ENCODE peak calls at places on chromosomes 4 and X, in nine cellular contexts. One of them, this sample, is unnamed.

GRCh38 chrX:133323450-133323849 is 91.8 kb downstream of the GPC4 start:
- DNase-seq in dorsolateral prefrontal cortex: no peak
- DNase-seq in left cardiac atrium: no peak
- DNase-seq in hippocampal formation: no peak
- DNase-seq in effector memory CD4-positive, alpha-beta T cell: no peak
- DNase-seq in brain microvascular endothelial cell: no peak
- DNase-seq in lung: no peak
- DNase-seq in EH: no peak
- DNase-seq in fibroblast of the aortic adventitia: no peak
- DNase-seq in this sample: no peak

GRCh38 chr4:39689970-39690369 is 8.0 kb upstream of the UBE2K start:
- DNase-seq in dorsolateral prefrontal cortex: no peak
- DNase-seq in left cardiac atrium: no peak
- DNase-seq in hippocampal formation: no peak
- DNase-seq in effector memory CD4-positive, alpha-beta T cell: no peak
- DNase-seq in brain microvascular endothelial cell: no peak
- DNase-seq in lung: no peak
- DNase-seq in EH: no peak
- DNase-seq in fibroblast of the aortic adventitia: no peak
- DNase-seq in this sample: no peak

GRCh38 chr4:141036786-141037185 is 96.5 kb downstream of the RNF150 start:
- DNase-seq in dorsolateral prefrontal cortex: no peak
- DNase-seq in left cardiac atrium: no peak
- DNase-seq in hippocampal formation: no peak
- DNase-seq in effector memory CD4-positive, alpha-beta T cell: no peak
- DNase-seq in brain microvascular endothelial cell: no peak
- DNase-seq in lung: no peak
- DNase-seq in EH: peak
- DNase-seq in fibroblast of the aortic adventitia: no peak
- DNase-seq in this sample: no peak

GRCh38 chrX:94216738-94217137 is 542.7 kb downstream of the FAM133A start:
- DNase-seq in dorsolateral prefrontal cortex: no peak
- DNase-seq in left cardiac atrium: no peak
- DNase-seq in hippocampal formation: no peak
- DNase-seq in effector memory CD4-positive, alpha-beta T cell: no peak
- DNase-seq in brain microvascular endothelial cell: no peak
- DNase-seq in lung: no peak
- DNase-seq in EH: no peak
- DNase-seq in fibroblast of the aortic adventitia: no peak
- DNase-seq in this sample: no peak

GRCh38 chrX:11908371-11908770 is 150.3 kb downstream of the MSL3 start:
- DNase-seq in dorsolateral prefrontal cortex: no peak
- DNase-seq in left cardiac atrium: no peak
- DNase-seq in hippocampal formation: no peak
- DNase-seq in effector memory CD4-positive, alpha-beta T cell: no peak
- DNase-seq in brain microvascular endothelial cell: peak
- DNase-seq in lung: no peak
- DNase-seq in EH: peak
- DNase-seq in fibroblast of the aortic adventitia: peak
- DNase-seq in this sample: no peak

GRCh38 chr4:127304356-127304755 is 328.4 kb upstream of the INTU start:
- DNase-seq in dorsolateral prefrontal cortex: no peak
- DNase-seq in left cardiac atrium: no peak
- DNase-seq in hippocampal formation: no peak
- DNase-seq in effector memory CD4-positive, alpha-beta T cell: no peak
- DNase-seq in brain microvascular endothelial cell: no peak
- DNase-seq in lung: no peak
- DNase-seq in EH: peak
- DNase-seq in fibroblast of the aortic adventitia: peak
- DNase-seq in this sample: no peak

GRCh38 chrX:1485033-1485432 is 32.3 kb upstream of the ASMTL start:
- DNase-seq in dorsolateral prefrontal cortex: no peak
- DNase-seq in left cardiac atrium: no peak
- DNase-seq in hippocampal formation: no peak
- DNase-seq in effector memory CD4-positive, alpha-beta T cell: no peak
- DNase-seq in brain microvascular endothelial cell: no peak
- DNase-seq in lung: no peak
- DNase-seq in EH: no peak
- DNase-seq in fibroblast of the aortic adventitia: no peak
- DNase-seq in this sample: no peak

GRCh38 chr4:150579591-150580234 is 2.2 kb upstream of the MAB21L2 start:
- DNase-seq in dorsolateral prefrontal cortex: no peak
- DNase-seq in left cardiac atrium: peak
- DNase-seq in hippocampal formation: no peak
- DNase-seq in effector memory CD4-positive, alpha-beta T cell: no peak
- DNase-seq in brain microvascular endothelial cell: no peak
- DNase-seq in lung: no peak
- DNase-seq in EH: peak
- DNase-seq in fibroblast of the aortic adventitia: no peak
- DNase-seq in this sample: no peak

GRCh38 chr4:88613417-88613875 is 21.2 kb downstream of the HERC3 start:
- DNase-seq in dorsolateral prefrontal cortex: no peak
- DNase-seq in left cardiac atrium: no peak
- DNase-seq in hippocampal formation: no peak
- DNase-seq in effector memory CD4-positive, alpha-beta T cell: peak
- DNase-seq in brain microvascular endothelial cell: no peak
- DNase-seq in lung: no peak
- DNase-seq in EH: no peak
- DNase-seq in fibroblast of the aortic adventitia: no peak
- DNase-seq in this sample: peak

GRCh38 chr4:74559853-74560252 is 114.9 kb downstream of the AREG start:
- DNase-seq in dorsolateral prefrontal cortex: no peak
- DNase-seq in left cardiac atrium: no peak
- DNase-seq in hippocampal formation: no peak
- DNase-seq in effector memory CD4-positive, alpha-beta T cell: no peak
- DNase-seq in brain microvascular endothelial cell: no peak
- DNase-seq in lung: no peak
- DNase-seq in EH: no peak
- DNase-seq in fibroblast of the aortic adventitia: no peak
- DNase-seq in this sample: no peak

This sample was measured in NCI-H526 treated with DMSO at 0.1 percent for 48 hours.